ENCODE peak calls at places on chromosomes 7 and 10, in nine cellular contexts. One of them, this sample, is unnamed. For H3K36me3, the result is how much of the 10 kb centered on the place peaks cover.

GRCh38 chr10:548212-548897 is 141.1 kb downstream of the DIP2C start:
- DNase-seq in spleen: no peak
- DNase-seq in endothelial cell of umbilical vein: no peak
- DNase-seq in transverse colon: no peak
- DNase-seq in upper lobe of left lung: no peak
- DNase-seq in GM23338: peak
- DNase-seq in GM12878: no peak
- DNase-seq in HCT116: no peak
- DNase-seq in prostate gland: no peak
- DNase-seq in this sample: no peak

GRCh38 chr7:108246227-108246837 is 116.2 kb upstream of the LAMB4 start:
- DNase-seq in upper lobe of left lung: no peak
- DNase-seq in GM23338: peak
- DNase-seq in HCT116: peak
- DNase-seq in GM12878: peak
- DNase-seq in endothelial cell of umbilical vein: peak
- DNase-seq in transverse colon: no peak
- DNase-seq in spleen: no peak
- DNase-seq in prostate gland: no peak
- DNase-seq in this sample: peak

GRCh38 chr10:12876266-12876665 is 125.2 kb downstream of the CCDC3 start:
- DNase-seq in GM12878: no peak
- DNase-seq in prostate gland: no peak
- DNase-seq in upper lobe of left lung: no peak
- DNase-seq in endothelial cell of umbilical vein: no peak
- DNase-seq in transverse colon: no peak
- DNase-seq in GM23338: no peak
- DNase-seq in spleen: no peak
- DNase-seq in HCT116: no peak
- DNase-seq in this sample: no peak

GRCh38 chr7:146961617-146962016 is 845.0 kb downstream of the CNTNAP2 start:
- DNase-seq in spleen: no peak
- DNase-seq in GM12878: no peak
- DNase-seq in upper lobe of left lung: no peak
- DNase-seq in transverse colon: no peak
- DNase-seq in endothelial cell of umbilical vein: no peak
- DNase-seq in HCT116: no peak
- DNase-seq in prostate gland: no peak
- DNase-seq in GM23338: no peak
- DNase-seq in this sample: no peak

GRCh38 chr10:99387541-99387940 is 42.9 kb downstream of the GOT1 start:
- DNase-seq in prostate gland: no peak
- DNase-seq in endothelial cell of umbilical vein: no peak
- DNase-seq in GM12878: no peak
- DNase-seq in HCT116: no peak
- DNase-seq in spleen: no peak
- DNase-seq in GM23338: no peak
- DNase-seq in transverse colon: no peak
- DNase-seq in upper lobe of left lung: peak
- DNase-seq in this sample: no peak

GRCh38 chr10:74947781-74948401 is 121.5 kb downstream of the KAT6B start:
- DNase-seq in transverse colon: peak
- DNase-seq in GM12878: no peak
- DNase-seq in prostate gland: no peak
- DNase-seq in endothelial cell of umbilical vein: no peak
- DNase-seq in upper lobe of left lung: no peak
- DNase-seq in spleen: no peak
- DNase-seq in GM23338: no peak
- DNase-seq in HCT116: no peak
- DNase-seq in this sample: no peak

GRCh38 chr10:51397695-51398094 is 301.7 kb downstream of the CSTF2T start:
- DNase-seq in GM12878: no peak
- DNase-seq in spleen: no peak
- DNase-seq in upper lobe of left lung: no peak
- DNase-seq in transverse colon: peak
- DNase-seq in GM23338: no peak
- DNase-seq in endothelial cell of umbilical vein: peak
- DNase-seq in HCT116: no peak
- DNase-seq in prostate gland: peak
- DNase-seq in this sample: peak

GRCh38 chr10:102402512-102402896 is 7.0 kb downstream of the NFKB2 start:
- DNase-seq in transverse colon: no peak
- DNase-seq in upper lobe of left lung: peak
- DNase-seq in GM23338: no peak
- DNase-seq in prostate gland: no peak
- DNase-seq in endothelial cell of umbilical vein: no peak
- DNase-seq in spleen: no peak
- DNase-seq in GM12878: no peak
- DNase-seq in HCT116: no peak
- DNase-seq in this sample: no peak

GRCh38 chr10:44724415-44725174 is 186.5 kb upstream of the TMEM72 start:
- DNase-seq in upper lobe of left lung: no peak
- DNase-seq in GM23338: no peak
- DNase-seq in HCT116: no peak
- DNase-seq in prostate gland: no peak
- DNase-seq in GM12878: peak
- DNase-seq in endothelial cell of umbilical vein: peak
- DNase-seq in spleen: no peak
- DNase-seq in transverse colon: no peak
- DNase-seq in this sample: no peak

GRCh38 chr7:116571552-116571951 is 46.7 kb downstream of the CAV1 start:
- DNase-seq in endothelial cell of umbilical vein: no peak
- DNase-seq in HCT116: no peak
- DNase-seq in spleen: no peak
- DNase-seq in GM12878: no peak
- DNase-seq in prostate gland: no peak
- DNase-seq in transverse colon: no peak
- DNase-seq in upper lobe of left lung: no peak
- DNase-seq in GM23338: no peak
- DNase-seq in this sample: no peak

GRCh38 chr7:56077681-56078080 is 13.6 kb downstream of the SUMF2 start:
- DNase-seq in upper lobe of left lung: no peak
- DNase-seq in endothelial cell of umbilical vein: no peak
- DNase-seq in prostate gland: no peak
- DNase-seq in GM23338: no peak
- DNase-seq in HCT116: no peak
- DNase-seq in transverse colon: no peak
- DNase-seq in spleen: peak
- DNase-seq in GM12878: no peak
- DNase-seq in this sample: no peak

GRCh38 chr10:70458329-70459060 is 17.0 kb upstream of the NODAL start:
- DNase-seq in prostate gland: peak
- DNase-seq in transverse colon: peak
- DNase-seq in endothelial cell of umbilical vein: peak
- DNase-seq in GM12878: no peak
- DNase-seq in HCT116: no peak
- DNase-seq in GM23338: peak
- DNase-seq in upper lobe of left lung: peak
- DNase-seq in spleen: peak
- DNase-seq in this sample: peak

GRCh38 chr7:88401009-88401623 is 94.4 kb upstream of the STEAP4 start:
- DNase-seq in GM23338: peak
- DNase-seq in prostate gland: no peak
- DNase-seq in GM12878: no peak
- DNase-seq in transverse colon: no peak
- DNase-seq in HCT116: peak
- DNase-seq in endothelial cell of umbilical vein: peak
- DNase-seq in upper lobe of left lung: no peak
- DNase-seq in spleen: no peak
- DNase-seq in this sample: no peak

GRCh38 chr10:58268454-58268945 is 462 bp upstream of the CISD1 start:
- DNase-seq in endothelial cell of umbilical vein: no peak
- DNase-seq in HCT116: no peak
- DNase-seq in spleen: no peak
- DNase-seq in transverse colon: no peak
- DNase-seq in GM12878: no peak
- DNase-seq in GM23338: no peak
- DNase-seq in prostate gland: no peak
- DNase-seq in upper lobe of left lung: no peak
- DNase-seq in this sample: no peak

GRCh38 chr10:127012769-127013152 is 107.5 kb downstream of the DOCK1 start:
- DNase-seq in HCT116: peak
- DNase-seq in endothelial cell of umbilical vein: peak
- DNase-seq in prostate gland: peak
- DNase-seq in upper lobe of left lung: no peak
- DNase-seq in transverse colon: peak
- DNase-seq in GM12878: no peak
- DNase-seq in GM23338: peak
- DNase-seq in spleen: no peak
- DNase-seq in this sample: peak

GRCh38 chr10:60848126-60848525 is 69.8 kb downstream of the CDK1 start:
- DNase-seq in GM12878: no peak
- DNase-seq in upper lobe of left lung: no peak
- DNase-seq in GM23338: no peak
- DNase-seq in spleen: no peak
- DNase-seq in prostate gland: no peak
- DNase-seq in transverse colon: no peak
- DNase-seq in endothelial cell of umbilical vein: peak
- DNase-seq in HCT116: no peak
- DNase-seq in this sample: no peak

GRCh38 chr7:132321387-132321786 is 254.9 kb downstream of the PLXNA4 start:
- DNase-seq in HCT116: no peak
- DNase-seq in transverse colon: no peak
- DNase-seq in prostate gland: no peak
- DNase-seq in GM23338: peak
- DNase-seq in endothelial cell of umbilical vein: peak
- DNase-seq in spleen: no peak
- DNase-seq in GM12878: no peak
- DNase-seq in upper lobe of left lung: no peak
- DNase-seq in this sample: no peak

GRCh38 chr10:28365840-28366239 is 63.0 kb upstream of the MPP7 start:
- DNase-seq in GM23338: no peak
- DNase-seq in transverse colon: peak
- DNase-seq in GM12878: no peak
- DNase-seq in prostate gland: no peak
- DNase-seq in spleen: no peak
- DNase-seq in HCT116: no peak
- DNase-seq in upper lobe of left lung: no peak
- DNase-seq in endothelial cell of umbilical vein: no peak
- DNase-seq in this sample: no peak

GRCh38 chr7:158812684-158813083 is 16.6 kb downstream of the ESYT2 start:
- DNase-seq in HCT116: no peak
- DNase-seq in prostate gland: no peak
- DNase-seq in GM23338: no peak
- DNase-seq in endothelial cell of umbilical vein: no peak
- DNase-seq in GM12878: no peak
- DNase-seq in spleen: no peak
- DNase-seq in transverse colon: no peak
- DNase-seq in upper lobe of left lung: no peak
- DNase-seq in this sample: no peak

GRCh38 chr7:50537417-50537816 is 27.8 kb downstream of the DDC start:
- DNase-seq in HCT116: no peak
- DNase-seq in GM12878: no peak
- DNase-seq in spleen: peak
- DNase-seq in transverse colon: no peak
- DNase-seq in GM23338: no peak
- DNase-seq in upper lobe of left lung: no peak
- DNase-seq in prostate gland: no peak
- DNase-seq in endothelial cell of umbilical vein: no peak
- DNase-seq in this sample: no peak

DNA sequence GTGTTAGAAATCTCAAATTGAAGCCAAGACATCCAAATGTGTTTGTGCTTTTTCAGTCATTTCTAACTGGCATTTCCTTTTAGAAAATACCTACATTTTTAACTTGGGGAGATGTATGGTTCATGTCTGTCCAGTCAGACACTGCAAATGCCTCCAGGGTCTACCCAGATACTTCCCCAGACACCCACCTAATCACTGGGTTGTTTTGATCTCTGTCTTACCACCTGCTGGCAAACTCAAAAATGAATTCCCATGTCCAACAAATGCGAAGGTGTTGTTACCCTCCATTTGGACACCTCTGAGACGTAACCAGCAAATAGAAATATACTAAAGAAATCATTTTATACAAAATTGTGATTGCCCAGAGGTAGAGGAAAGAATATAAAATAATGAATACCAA is 1.2 kb downstream of the ITIH2 start:
- DNase-seq in prostate gland: no peak
- DNase-seq in GM12878: no peak
- DNase-seq in upper lobe of left lung: no peak
- DNase-seq in GM23338: no peak
- DNase-seq in spleen: no peak
- DNase-seq in transverse colon: no peak
- DNase-seq in endothelial cell of umbilical vein: no peak
- DNase-seq in HCT116: no peak
- DNase-seq in this sample: no peak
- TF ChIP-seq POLR2AphosphoS5 in prostate gland: no peak
- TF ChIP-seq POLR2AphosphoS5 in GM12878: no peak
- TF ChIP-seq POLR2AphosphoS5 in upper lobe of left lung: no peak
- TF ChIP-seq POLR2AphosphoS5 in GM23338: no peak
- TF ChIP-seq POLR2AphosphoS5 in spleen: no peak
- TF ChIP-seq POLR2AphosphoS5 in transverse colon: no peak
- TF ChIP-seq POLR2AphosphoS5 in endothelial cell of umbilical vein: no peak
- TF ChIP-seq POLR2AphosphoS5 in HCT116: no peak
- TF ChIP-seq POLR2AphosphoS5 in this sample: no peak

DNA sequence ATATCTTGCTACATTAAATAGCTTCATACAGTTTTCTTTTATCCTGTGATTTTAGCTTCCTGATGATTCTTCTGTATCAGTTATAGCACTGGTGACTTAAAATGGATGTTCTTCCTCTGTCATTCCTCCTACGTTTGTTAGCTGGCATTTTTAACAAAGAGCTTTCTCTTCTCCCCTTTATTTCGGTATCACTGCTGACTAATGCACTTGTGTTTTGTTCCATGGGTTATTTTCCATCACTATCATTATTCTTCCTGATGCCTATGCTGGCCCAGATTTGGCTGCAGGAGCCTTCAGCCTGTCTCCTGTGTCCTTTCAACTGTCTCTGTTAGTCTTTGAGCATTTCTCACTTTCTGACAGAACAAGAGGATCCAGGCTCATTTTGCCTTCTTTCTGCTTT is 13.1 kb downstream of the BMS1 start:
- DNase-seq in upper lobe of left lung: no peak
- DNase-seq in GM23338: no peak
- DNase-seq in endothelial cell of umbilical vein: no peak
- DNase-seq in GM12878: no peak
- DNase-seq in transverse colon: no peak
- DNase-seq in HCT116: no peak
- DNase-seq in prostate gland: no peak
- DNase-seq in spleen: no peak
- DNase-seq in this sample: no peak
- H3K36me3 ChIP-seq in upper lobe of left lung: half or more
- H3K36me3 ChIP-seq in GM23338: half or more
- H3K36me3 ChIP-seq in endothelial cell of umbilical vein: under half
- H3K36me3 ChIP-seq in GM12878: under half
- H3K36me3 ChIP-seq in transverse colon: half or more
- H3K36me3 ChIP-seq in HCT116: half or more
- H3K36me3 ChIP-seq in prostate gland: under half
- H3K36me3 ChIP-seq in spleen: half or more
- H3K36me3 ChIP-seq in this sample: half or more

GRCh38 chr10:88890681-88891371 is 10.8 kb downstream of the STAMBPL1 start:
- DNase-seq in prostate gland: no peak
- DNase-seq in GM23338: no peak
- DNase-seq in upper lobe of left lung: no peak
- DNase-seq in transverse colon: no peak
- DNase-seq in spleen: no peak
- DNase-seq in HCT116: no peak
- DNase-seq in GM12878: no peak
- DNase-seq in endothelial cell of umbilical vein: no peak
- DNase-seq in this sample: no peak
- TF ChIP-seq POLR2AphosphoS5 in prostate gland: no peak
- TF ChIP-seq POLR2AphosphoS5 in GM23338: no peak
- TF ChIP-seq POLR2AphosphoS5 in upper lobe of left lung: no peak
- TF ChIP-seq POLR2AphosphoS5 in transverse colon: no peak
- TF ChIP-seq POLR2AphosphoS5 in spleen: no peak
- TF ChIP-seq POLR2AphosphoS5 in HCT116: no peak
- TF ChIP-seq POLR2AphosphoS5 in GM12878: no peak
- TF ChIP-seq POLR2AphosphoS5 in endothelial cell of umbilical vein: no peak
- TF ChIP-seq POLR2AphosphoS5 in this sample: no peak

GRCh38 chr7:157360483-157361025 is 23.8 kb downstream of the DNAJB6 start:
- DNase-seq in GM23338: no peak
- DNase-seq in HCT116: no peak
- DNase-seq in GM12878: no peak
- DNase-seq in upper lobe of left lung: no peak
- DNase-seq in spleen: no peak
- DNase-seq in prostate gland: no peak
- DNase-seq in transverse colon: no peak
- DNase-seq in endothelial cell of umbilical vein: no peak
- DNase-seq in this sample: no peak
- H3K36me3 ChIP-seq in GM23338: half or more
- H3K36me3 ChIP-seq in HCT116: under half
- H3K36me3 ChIP-seq in GM12878: under half
- H3K36me3 ChIP-seq in upper lobe of left lung: half or more
- H3K36me3 ChIP-seq in spleen: half or more
- H3K36me3 ChIP-seq in prostate gland: under half
- H3K36me3 ChIP-seq in transverse colon: under half
- H3K36me3 ChIP-seq in endothelial cell of umbilical vein: under half
- H3K36me3 ChIP-seq in this sample: half or more

This sample was measured in stomach.